ENCODE peak calls at places on chromosomes 1 and 21, in nine cellular contexts. B, G, F, Z, S, H, U, E and I are unnamed samples.

GRCh38 chr1:58805716-58806571 is 22.1 kb upstream of the JUN start:
- DNase-seq in S (no peak), H (no peak), B (no peak), F (peak), E (no peak), Z (no peak), G (no peak), U (no peak), I (no peak)

GRCh38 chr1:7964476-7964875 is 3.0 kb downstream of the PARK7 start:
- DNase-seq in F (no peak), E (no peak), B (no peak), S (no peak), Z (no peak), U (no peak), H (no peak), G (no peak), I (no peak)

GRCh38 chr1:43008425-43009108 is 49.9 kb upstream of the SLC2A1 start:
- DNase-seq in H (peak), U (no peak), F (no peak), S (no peak), B (no peak), Z (peak), E (no peak), G (no peak), I (no peak)

GRCh38 chr1:95309031-95309459 is 75.0 kb downstream of the RWDD3 start:
- DNase-seq in E (no peak), G (peak), F (no peak), U (no peak), H (peak), Z (peak), S (no peak), B (peak), I (no peak)

GRCh38 chr1:245754463-245754961 is 599.7 kb downstream of the KIF26B start:
- DNase-seq in U (no peak), H (no peak), F (no peak), S (no peak), B (no peak), G (no peak), E (no peak), Z (no peak), I (no peak)

GRCh38 chr1:41898191-41898713 is 20.5 kb downstream of the HIVEP3 start:
- DNase-seq in G (no peak), U (peak), Z (peak), F (peak), B (peak), E (peak), H (no peak), S (peak), I (no peak)

GRCh38 chr1:208131631-208132286 is 112.4 kb downstream of the PLXNA2 start:
- DNase-seq in U (no peak), Z (peak), S (no peak), G (no peak), B (no peak), H (no peak), E (no peak), F (no peak), I (no peak)

GRCh38 chr1:104163912-104164476 is 414.3 kb downstream of the AMY1C start:
- DNase-seq in H (no peak), S (no peak), E (no peak), B (no peak), Z (no peak), U (no peak), G (no peak), F (peak), I (no peak)

GRCh38 chr1:101105877-101106276 is 80.3 kb upstream of the DPH5 start:
- DNase-seq in F (no peak), S (no peak), G (no peak), H (no peak), Z (no peak), U (no peak), E (no peak), B (no peak), I (no peak)

GRCh38 chr1:228512852-228513243 is 25.7 kb downstream of the RNF187 start:
- DNase-seq in F (no peak), G (no peak), H (peak), B (no peak), U (no peak), E (no peak), Z (no peak), S (no peak), I (no peak)

GRCh38 chr1:66503841-66504470 is 30.0 kb upstream of the SGIP1 start:
- DNase-seq in B (peak), E (peak), F (peak), U (peak), H (peak), Z (peak), G (peak), S (no peak), I (peak)

GRCh38 chr1:47524272-47524671 is 86.4 kb downstream of the FOXD2 start:
- DNase-seq in U (no peak), Z (no peak), H (no peak), G (no peak), F (no peak), E (no peak), S (no peak), B (no peak), I (no peak)

GRCh38 chr1:94734963-94735899 is 84.9 kb upstream of the SLC44A3 start:
- DNase-seq in B (peak), S (no peak), F (no peak), Z (peak), H (peak), G (no peak), U (peak), E (peak), I (no peak)

GRCh38 chr1:3545363-3546047 is 65.8 kb downstream of the MEGF6 start:
- DNase-seq in E (no peak), S (no peak), H (peak), F (no peak), G (peak), Z (no peak), U (no peak), B (peak), I (no peak)

GRCh38 chr21:42674351-42674940 is 21.0 kb downstream of the PDE9A start:
- DNase-seq in E (no peak), U (peak), G (no peak), S (no peak), Z (no peak), B (peak), F (no peak), H (peak), I (no peak)

GRCh38 chr1:38990401-38990745 is 703 bp upstream of the AKIRIN1 start:
- DNase-seq in Z (peak), F (no peak), H (no peak), G (no peak), S (no peak), B (no peak), U (no peak), E (no peak), I (no peak)

GRCh38 chr1:205042911-205043806 is at the start of gene CNTN2:
- DNase-seq in G (no peak), B (no peak), U (no peak), E (no peak), S (no peak), F (no peak), Z (no peak), H (no peak), I (no peak)

GRCh38 chr1:214493126-214493796 is 58.1 kb downstream of the PTPN14 start:
- DNase-seq in Z (peak), H (no peak), E (no peak), S (no peak), U (no peak), G (no peak), F (no peak), B (no peak), I (no peak)

GRCh38 chr21:29379517-29380054 is 80.9 kb downstream of the BACH1 start:
- DNase-seq in H (no peak), F (no peak), Z (no peak), E (peak), B (no peak), S (no peak), G (no peak), U (no peak), I (no peak)

GRCh38 chr1:116496380-116496779 is 74.4 kb downstream of the CD58 start:
- DNase-seq in G (no peak), U (peak), F (no peak), B (peak), E (no peak), H (no peak), Z (no peak), S (no peak), I (no peak)

GRCh38 chr1:232682248-232682647 is 52.3 kb upstream of the SIPA1L2 start:
- DNase-seq in F (no peak), S (no peak), B (peak), G (no peak), E (no peak), Z (no peak), U (no peak), H (no peak), I (no peak)

GRCh38 chr1:179925906-179926305 is 28.7 kb upstream of the CEP350 start:
- DNase-seq in H (no peak), E (no peak), B (no peak), F (no peak), G (no peak), U (no peak), S (no peak), Z (no peak), I (no peak)

GRCh38 chr1:22739648-22740385 is 29.2 kb downstream of the EPHB2 start:
- DNase-seq in U (no peak), B (no peak), H (peak), F (no peak), S (no peak), E (no peak), G (peak), Z (peak), I (no peak)

GRCh38 chr1:170929412-170929834 is 5.9 kb upstream of the MROH9 start:
- DNase-seq in F (no peak), Z (no peak), H (no peak), E (no peak), U (no peak), B (no peak), S (no peak), G (no peak), I (no peak)

GRCh38 chr1:29876902-29877301 is 640.6 kb downstream of the PTPRU start:
- DNase-seq in B (no peak), U (no peak), F (peak), E (no peak), S (no peak), Z (no peak), G (peak), H (no peak), I (no peak)

GRCh38 chr1:150414592-150414991 is 50.6 kb downstream of the RPRD2 start:
- DNase-seq in E (no peak), H (no peak), S (no peak), G (no peak), Z (no peak), B (no peak), F (no peak), U (no peak), I (no peak)

GRCh38 chr1:150407330-150407729 is 43.4 kb downstream of the RPRD2 start:
- DNase-seq in G (no peak), F (no peak), Z (no peak), B (no peak), E (no peak), U (no peak), S (no peak), H (peak), I (no peak)

GRCh38 chr1:150409504-150410362 is 45.8 kb downstream of the RPRD2 start:
- DNase-seq in E (peak), S (no peak), H (no peak), B (peak), G (no peak), Z (no peak), U (no peak), F (no peak), I (no peak)

GRCh38 chr1:150408800-150409199 is 44.9 kb downstream of the RPRD2 start:
- DNase-seq in Z (no peak), B (no peak), H (no peak), U (no peak), S (no peak), E (no peak), G (no peak), F (no peak), I (no peak)

GRCh38 chr1:150410582-150411101 is 46.7 kb downstream of the RPRD2 start:
- DNase-seq in S (no peak), Z (peak), H (peak), U (no peak), G (no peak), B (no peak), E (no peak), F (no peak), I (no peak)
- H3K4me3 ChIP-seq in S (no peak), Z (no peak), H (no peak), U (no peak), G (no peak), B (no peak), E (no peak), F (no peak), I (no peak)

GRCh38 chr1:40160806-40161124 is 422 bp upstream of the RLF start:
- DNase-seq in U (no peak), H (no peak), E (no peak), F (no peak), B (no peak), Z (no peak), G (no peak), S (no peak), I (no peak)

GRCh38 chr1:40162791-40163441 is 1.7 kb downstream of the RLF start:
- DNase-seq in G (no peak), S (no peak), H (no peak), B (no peak), U (no peak), E (no peak), F (no peak), Z (no peak), I (no peak)

GRCh38 chr1:40161125-40161887 is at the start of gene RLF:
- DNase-seq in S (peak), B (peak), G (peak), H (peak), E (peak), U (peak), F (peak), Z (peak), I (peak)

GRCh38 chr1:40167317-40167716 is 6.1 kb downstream of the RLF start:
- DNase-seq in F (no peak), S (no peak), E (no peak), H (no peak), G (no peak), B (no peak), U (no peak), Z (no peak), I (no peak)

DNA sequence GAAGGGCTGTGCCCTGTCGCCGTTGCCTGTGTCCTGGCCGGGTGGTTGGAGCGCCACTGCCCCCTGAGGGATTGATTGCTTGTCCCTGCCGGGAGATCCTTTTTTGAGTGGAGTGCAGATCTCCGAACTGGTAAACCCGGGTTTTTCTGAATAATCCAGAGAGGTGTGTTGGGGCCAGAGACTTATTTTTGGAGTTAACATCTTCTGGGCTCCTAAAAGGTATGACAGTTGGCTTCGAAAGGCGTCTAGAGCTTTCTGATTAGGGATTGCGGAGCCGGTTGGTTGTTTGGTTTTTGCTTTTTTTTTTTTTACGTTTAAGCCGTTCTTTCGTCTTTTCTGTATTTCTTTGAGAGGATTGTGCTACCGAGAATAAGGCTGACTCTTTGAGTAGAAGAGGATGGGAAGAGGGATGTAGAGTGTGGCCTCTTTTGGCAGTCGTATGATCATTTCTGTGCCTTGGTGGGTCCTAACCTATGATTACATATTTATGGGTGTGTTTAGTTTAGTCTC is 756 bp downstream of the RLF start:
- DNase-seq in G (no peak), H (no peak), E (no peak), S (no peak), U (no peak), F (no peak), B (no peak), Z (no peak), I (no peak)
- TF ChIP-seq CTCF in G (no peak), H (no peak), E (no peak), S (no peak), U (no peak), F (no peak), B (no peak), Z (no peak), I (no peak)

GRCh38 chr21:45456014-45456835 is 51.3 kb downstream of the COL18A1 start:
- DNase-seq in S (no peak), E (no peak), B (no peak), H (no peak), Z (no peak), F (no peak), G (no peak), U (no peak), I (no peak)
- H3K4me3 ChIP-seq in S (no peak), E (no peak), B (no peak), H (no peak), Z (no peak), F (no peak), G (no peak), U (no peak), I (no peak)

DNA sequence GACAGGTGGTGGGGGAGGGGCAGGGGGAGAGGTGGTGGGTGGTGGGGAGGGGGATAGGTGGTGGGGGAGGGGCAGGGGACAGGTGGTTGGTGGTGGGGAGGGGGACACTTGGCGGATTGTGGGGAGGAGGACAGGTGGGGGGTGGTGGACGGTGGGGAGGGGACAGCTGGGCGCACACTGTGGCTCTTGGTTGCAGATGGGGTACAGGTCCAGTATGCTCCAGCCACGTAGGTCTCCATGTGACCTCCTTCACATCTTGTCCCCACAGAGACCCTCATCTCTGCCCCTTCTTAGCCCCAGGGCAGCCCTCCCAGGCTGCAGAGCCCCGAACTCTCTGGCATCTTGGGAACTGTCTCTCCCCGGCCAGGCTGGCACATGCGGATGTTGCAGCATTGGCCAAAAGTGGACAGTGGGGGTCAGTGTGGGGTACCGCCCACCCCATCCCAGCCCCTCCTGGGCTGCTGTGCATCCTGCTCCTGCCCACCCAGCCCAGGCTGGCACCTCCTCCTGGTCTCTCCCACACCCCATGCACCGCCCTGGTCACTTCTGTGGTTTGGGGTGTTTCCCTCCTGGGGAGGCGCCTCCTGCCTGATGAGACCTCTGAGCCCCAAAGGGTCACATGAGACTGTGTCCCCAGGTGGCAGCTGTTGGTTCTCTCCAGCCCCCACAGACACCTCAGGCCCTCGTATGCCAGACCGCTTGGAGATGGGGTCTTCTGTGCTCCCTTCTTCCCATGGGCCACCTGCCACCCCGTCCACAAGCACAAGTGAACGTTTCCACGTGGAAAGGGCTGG is 7.6 kb upstream of the SLC19A1 start:
- DNase-seq in S (no peak), U (no peak), B (no peak), H (no peak), G (peak), E (no peak), F (no peak), Z (no peak), I (no peak)
- TF ChIP-seq CTCF in S (no peak), U (no peak), B (no peak), H (no peak), G (peak), E (no peak), F (no peak), Z (no peak), I (peak)

GRCh38 chr21:41147096-41147978 is 20.6 kb upstream of the BACE2 start:
- DNase-seq in B (no peak), F (no peak), E (no peak), G (peak), H (no peak), U (no peak), Z (no peak), S (no peak), I (no peak)
- H3K4me3 ChIP-seq in B (no peak), F (no peak), E (no peak), G (no peak), H (no peak), U (no peak), Z (no peak), S (no peak), I (no peak)

GRCh38 chr1:51313268-51313852 is 17.0 kb downstream of the TTC39A start:
- DNase-seq in E (no peak), Z (no peak), H (no peak), U (no peak), G (peak), F (no peak), B (no peak), S (no peak), I (no peak)
- TF ChIP-seq CTCF in E (no peak), Z (peak), H (no peak), U (no peak), G (peak), F (no peak), B (no peak), S (no peak), I (peak)

DNA sequence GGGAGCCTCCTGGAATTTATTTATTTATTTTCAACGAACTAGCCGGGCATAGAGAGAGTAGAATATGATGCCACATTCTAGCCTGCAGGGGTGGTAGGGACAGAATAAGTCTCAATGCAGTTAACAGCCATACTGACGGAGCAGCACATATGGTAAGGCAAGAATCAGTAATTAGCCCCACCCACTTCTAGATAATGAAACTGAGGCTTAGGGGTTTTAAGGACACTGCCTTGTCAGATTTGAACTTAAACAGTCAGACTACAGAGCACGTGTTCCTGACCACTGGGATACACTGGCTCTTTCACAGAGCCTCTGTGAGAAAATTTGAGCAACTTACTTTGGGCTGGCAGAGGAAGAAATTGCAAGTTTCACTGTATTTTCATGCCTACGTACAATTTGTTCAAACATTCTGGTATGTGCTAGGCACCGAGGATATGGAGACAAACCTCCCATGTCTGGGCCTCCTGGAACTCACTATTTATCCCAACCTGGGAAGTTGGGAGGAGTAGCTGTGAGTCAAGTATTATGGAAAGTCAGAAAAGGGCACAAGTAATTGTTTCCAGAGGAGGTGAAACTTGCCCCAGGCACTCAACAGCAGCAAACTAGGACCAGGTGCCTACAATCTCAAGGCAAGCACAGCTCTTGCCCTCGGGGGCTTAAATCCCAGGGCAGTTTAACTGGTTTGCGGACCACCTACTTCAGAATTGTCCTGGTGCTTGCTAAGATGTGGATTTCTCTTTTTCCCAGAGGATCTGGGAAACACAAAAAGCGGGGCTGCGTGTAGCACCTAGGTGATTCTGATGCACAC is 1.6 kb upstream of the CLIC4 start:
- DNase-seq in F (peak), B (no peak), Z (peak), G (peak), U (no peak), H (no peak), E (no peak), S (no peak), I (no peak)
- H3K4me3 ChIP-seq in F (peak), B (no peak), Z (no peak), G (no peak), U (no peak), H (no peak), E (no peak), S (no peak), I (no peak)

GRCh38 chr1:17494114-17494729 is 45.3 kb upstream of the ARHGEF10L start:
- DNase-seq in E (peak), S (peak), U (peak), B (peak), G (peak), H (peak), F (peak), Z (peak), I (peak)
- TF ChIP-seq CTCF in E (peak), S (peak), U (peak), B (peak), G (peak), H (peak), F (peak), Z (peak), I (peak)

DNA sequence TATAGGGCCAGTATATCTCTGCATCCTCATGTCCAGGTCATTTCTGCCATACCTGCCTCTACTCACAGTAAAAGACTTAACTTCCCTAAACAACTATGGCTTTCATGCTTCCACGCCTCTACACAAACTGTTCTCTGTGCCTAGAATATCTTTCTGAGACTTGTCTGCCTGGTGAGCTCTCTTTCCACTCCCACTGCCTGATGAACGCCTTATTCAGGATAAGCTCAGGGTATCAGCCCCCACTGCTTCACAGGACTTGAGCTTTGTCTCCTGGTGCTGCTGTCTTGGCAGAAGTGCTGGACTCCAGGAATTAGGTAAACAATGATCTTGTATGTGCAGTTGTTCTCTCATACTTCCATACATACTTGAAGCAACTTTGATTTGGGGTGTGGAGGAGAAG is 4.8 kb upstream of the DDX20 start:
- DNase-seq in U (no peak), S (no peak), Z (no peak), G (no peak), F (no peak), H (peak), E (no peak), B (no peak), I (no peak)
- H3K4me3 ChIP-seq in U (no peak), S (no peak), Z (no peak), G (no peak), F (no peak), H (no peak), E (no peak), B (no peak), I (no peak)